ENCODE peak calls at places on chromosomes 4 and X, in four cellular contexts. E, O, D and F are unnamed samples.

GRCh38 chrX:11187001-11187400 is 75.9 kb downstream of the HCCS start:
- DNase-seq in E (no peak), O (no peak), D (no peak), F (no peak)

GRCh38 chr4:73687414-73687813 is 53.0 kb upstream of the CXCL8 start:
- DNase-seq in E (no peak), O (no peak), D (no peak), F (no peak)

GRCh38 chr4:150938417-150938816 is 76.7 kb downstream of the LRBA start:
- DNase-seq in E (no peak), O (no peak), D (no peak), F (peak; percentile 18)

GRCh38 chrX:45142185-45142584 is 58.5 kb downstream of the DIPK2B start:
- DNase-seq in E (no peak), O (no peak), D (no peak), F (no peak)

GRCh38 chrX:39174761-39175417 is 373.6 kb downstream of the MID1IP1 start:
- DNase-seq in E (no peak), O (no peak), D (no peak), F (no peak)

GRCh38 chr4:95758001-95758400 is 81.9 kb upstream of the PDHA2 start:
- DNase-seq in E (no peak), O (no peak), D (no peak), F (no peak)

GRCh38 chr4:125739760-125740159 is 425.0 kb downstream of the FAT4 start:
- DNase-seq in E (no peak), O (no peak), D (no peak), F (no peak)

GRCh38 chrX:44203791-44204190 is 139.7 kb downstream of the EFHC2 start:
- DNase-seq in E (no peak), O (peak; percentile 0), D (no peak), F (no peak)

GRCh38 chr4:142953171-142953570 is 107.1 kb upstream of the INPP4B start:
- DNase-seq in E (no peak), O (no peak), D (no peak), F (no peak)

GRCh38 chrX:11381464-11381863 is 88.3 kb downstream of the AMELX start:
- DNase-seq in E (peak; percentile 30), O (peak; percentile 25), D (peak; percentile 36), F (peak; percentile 29)

GRCh38 chr4:6198768-6199343 is 1.5 kb downstream of the JAKMIP1 start:
- DNase-seq in E (no peak), O (no peak), D (no peak), F (no peak)
- TF ChIP-seq TARDBP in E (no peak), O (no peak), D (no peak), F (no peak)

GRCh38 chr4:10872833-10873517 is 188.4 kb upstream of the CLNK start:
- DNase-seq in E (no peak), O (no peak), D (no peak), F (no peak)

GRCh38 chr4:10875144-10875799 is 190.7 kb upstream of the CLNK start:
- DNase-seq in E (no peak), O (no peak), D (no peak), F (no peak)

GRCh38 chr4:10879411-10880110 is 195.0 kb upstream of the CLNK start:
- DNase-seq in E (no peak), O (no peak), D (no peak), F (no peak)

GRCh38 chr4:10873809-10874208 is 189.2 kb upstream of the CLNK start:
- DNase-seq in E (no peak), O (no peak), D (no peak), F (no peak)

DNA sequence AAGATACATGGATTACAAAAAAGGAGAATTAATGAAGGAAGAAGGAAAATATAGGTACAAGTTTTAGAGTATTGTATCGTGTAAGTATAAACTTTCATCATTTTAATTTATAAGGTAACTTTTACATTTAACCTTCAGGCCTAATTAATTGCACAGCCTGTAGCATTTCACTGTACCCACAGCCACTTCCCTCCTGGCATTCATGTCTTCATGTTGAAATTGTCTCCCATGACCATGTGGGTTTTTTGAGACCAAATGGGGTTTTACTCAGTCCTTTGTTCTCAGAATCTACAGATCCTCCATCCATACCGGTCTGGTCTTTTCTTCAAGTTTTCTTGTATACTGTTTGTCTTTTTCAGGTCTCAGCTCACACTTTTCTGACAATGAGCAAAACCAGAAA is 194.3 kb upstream of the CLNK start:
- DNase-seq in E (no peak), O (no peak), D (no peak), F (no peak)
- TF ChIP-seq TARDBP in E (no peak), O (no peak), D (no peak), F (no peak)

GRCh38 chr4:109278594-109279031 is 23.8 kb downstream of the COL25A1 start:
- DNase-seq in E (peak; percentile 32), O (no peak), D (no peak), F (no peak)
- TF ChIP-seq TARDBP in E (no peak), O (no peak), D (no peak), F (no peak)

GRCh38 chrX:120453985-120454384 is 15.1 kb downstream of the LAMP2 start:
- DNase-seq in E (no peak), O (no peak), D (no peak), F (no peak)
- TF ChIP-seq TARDBP in E (no peak), O (no peak), D (no peak), F (no peak)

DNA sequence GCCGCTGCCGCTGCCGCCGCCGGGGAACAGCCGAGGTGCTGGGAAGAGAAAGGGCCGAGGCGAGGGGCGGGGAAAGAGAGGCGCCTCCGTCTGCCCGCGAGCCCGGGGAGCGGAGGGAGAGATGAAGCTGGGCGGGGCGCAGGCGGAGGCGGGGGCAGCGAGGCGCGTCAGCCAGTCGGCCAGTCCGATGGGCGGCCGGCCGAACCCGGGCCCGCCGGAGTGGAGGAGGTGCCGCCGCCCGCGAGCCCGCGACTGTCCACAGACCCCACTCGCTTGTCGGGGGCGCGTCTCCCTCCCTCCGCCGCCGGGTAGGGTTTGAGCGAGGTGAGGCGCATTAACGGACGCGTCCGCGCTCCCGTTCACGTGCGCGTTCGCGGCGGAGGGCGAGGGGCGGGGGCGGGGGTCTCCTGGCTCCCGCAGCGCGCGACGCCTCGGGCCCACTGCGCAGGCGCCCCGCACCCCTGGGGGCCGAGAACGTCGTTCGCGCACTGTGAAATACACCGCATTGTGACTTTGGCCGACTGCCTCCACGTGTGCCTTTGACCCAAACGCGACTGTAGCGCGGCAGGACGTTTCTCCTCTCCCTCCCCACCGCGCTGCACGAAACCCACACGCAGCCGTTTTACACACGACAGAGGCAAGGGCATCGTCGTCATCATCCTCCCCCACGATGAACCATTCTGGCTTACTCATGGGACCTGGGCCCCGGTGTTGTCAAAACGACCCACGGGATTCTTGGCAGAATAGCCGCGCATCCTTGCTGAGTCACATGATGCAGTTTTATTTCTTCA is at the start of gene NUDT11:
- DNase-seq in E (no peak), O (no peak), D (peak; percentile 38), F (peak; percentile 62)
- TF ChIP-seq TARDBP in E (no peak), O (no peak), D (no peak), F (no peak)

GRCh38 chr4:85113706-85114105 is 147.2 kb upstream of the WDFY3 start:
- DNase-seq in E (no peak), O (no peak), D (no peak), F (no peak)

GRCh38 chr4:85116008-85116407 is 149.5 kb upstream of the WDFY3 start:
- DNase-seq in E (no peak), O (no peak), D (no peak), F (no peak)

DNA sequence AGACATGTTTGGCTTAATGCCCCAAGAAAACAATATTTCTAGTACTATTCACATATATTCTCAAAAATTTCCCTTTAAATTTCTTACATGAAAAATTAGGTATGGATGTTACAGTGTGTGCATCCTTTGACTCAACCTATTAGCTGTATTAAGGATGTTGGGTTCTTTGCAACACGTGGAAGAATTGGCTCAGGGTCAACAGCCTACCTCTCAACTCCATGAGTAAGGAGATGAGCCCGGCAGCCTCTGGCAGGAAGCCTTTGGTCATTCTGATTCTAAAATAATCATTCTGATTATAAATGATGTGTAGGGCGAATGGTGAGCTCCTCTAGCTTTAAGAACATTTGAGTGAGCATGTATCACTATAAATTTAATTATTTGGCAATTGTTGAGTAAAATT is 148.0 kb upstream of the WDFY3 start:
- DNase-seq in E (no peak), O (no peak), D (no peak), F (no peak)
- TF ChIP-seq TARDBP in E (no peak), O (no peak), D (no peak), F (no peak)

GRCh38 chrX:111170017-111170416 is 74.0 kb downstream of the PAK3 start:
- DNase-seq in E (no peak), O (no peak), D (no peak), F (no peak)

GRCh38 chrX:111165902-111166301 is 69.9 kb downstream of the PAK3 start:
- DNase-seq in E (no peak), O (no peak), D (no peak), F (no peak)

GRCh38 chrX:111167334-111167733 is 71.3 kb downstream of the PAK3 start:
- DNase-seq in E (no peak), O (no peak), D (no peak), F (no peak)

GRCh38 chrX:111169141-111169540 is 73.2 kb downstream of the PAK3 start:
- DNase-seq in E (no peak), O (no peak), D (no peak), F (no peak)

DNA sequence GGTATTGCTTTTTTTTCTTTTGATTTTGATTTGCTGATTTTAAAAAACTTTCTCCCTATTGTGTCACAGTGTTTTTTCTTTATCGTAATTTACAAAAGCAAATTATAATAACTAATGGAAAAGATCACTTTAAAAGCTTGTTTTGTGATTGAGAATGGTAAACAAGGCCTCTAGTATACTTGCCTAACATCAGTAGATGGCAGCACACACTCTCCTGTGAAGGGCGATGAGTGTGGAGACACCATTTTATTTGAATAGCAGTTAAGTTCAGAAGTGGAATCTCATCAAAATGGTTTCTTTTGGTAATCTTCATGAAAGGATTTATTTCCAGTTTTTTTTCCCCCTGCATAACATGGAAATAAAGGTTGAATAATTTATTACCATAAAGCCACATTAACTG is 72.3 kb downstream of the PAK3 start:
- DNase-seq in E (no peak), O (peak; percentile 0), D (peak; percentile 3), F (peak; percentile 24)
- TF ChIP-seq TARDBP in E (no peak), O (no peak), D (no peak), F (no peak)